ENCODE peak calls at places on chromosomes 1 and 21, in eight cellular contexts. R is astrocyte of the cerebellum, T is colonic mucosa, I is fibroblast of the aortic adventitia, X is cardiac muscle cell, P is HCT116, G is MM.1S, H is brain microvascular endothelial cell. B is an unnamed sample.

GRCh38 chr1:40612345-40612831 is 53.1 kb downstream of the RIMS3 start:
- DNase-seq in R (peak; percentile 45), T (peak; percentile 88), I (peak; percentile 73), X (peak; percentile 72), P (peak; percentile 48), G (peak; percentile 72), H (peak; percentile 56), B (peak; percentile 62)

GRCh38 chr1:10237157-10237539 is 26.8 kb downstream of the KIF1B start:
- DNase-seq in R (no peak), T (no peak), I (no peak), X (no peak), P (no peak), G (no peak), H (no peak), B (no peak)

GRCh38 chr21:36035381-36035791 is 24.9 kb downstream of the SETD4 start:
- DNase-seq in R (no peak), T (no peak), I (no peak), X (peak; percentile 92), P (no peak), G (no peak), H (no peak), B (no peak)

GRCh38 chr1:209527993-209528392 is 55.5 kb upstream of the CAMK1G start:
- DNase-seq in R (no peak), T (no peak), I (no peak), X (no peak), P (no peak), G (no peak), H (peak; percentile 14), B (no peak)

GRCh38 chr1:97014426-97014825 is 292.8 kb downstream of the PTBP2 start:
- DNase-seq in R (no peak), T (no peak), I (no peak), X (no peak), P (no peak), G (no peak), H (no peak), B (no peak)

GRCh38 chr1:47216278-47217059 is 15.6 kb downstream of the TAL1 start:
- DNase-seq in R (no peak), T (no peak), I (no peak), X (no peak), P (no peak), G (no peak), H (no peak), B (no peak)

GRCh38 chr1:44733365-44733764 is 2.4 kb upstream of the RNU5D-1 start:
- DNase-seq in R (no peak), T (no peak), I (peak; percentile 23), X (no peak), P (no peak), G (no peak), H (peak; percentile 37), B (peak; percentile 56)

GRCh38 chr1:210313046-210313445 is 15.7 kb upstream of the HHAT start:
- DNase-seq in R (no peak), T (no peak), I (no peak), X (no peak), P (no peak), G (no peak), H (no peak), B (no peak)

GRCh38 chr1:8661185-8662110 is 156.0 kb downstream of the RERE start:
- DNase-seq in R (peak; percentile 72), T (peak; percentile 35), I (peak; percentile 94), X (no peak), P (no peak), G (no peak), H (peak; percentile 94), B (peak; percentile 90)

GRCh38 chr1:62685431-62685859 is 2.7 kb downstream of the DOCK7 start:
- DNase-seq in R (no peak), T (no peak), I (peak; percentile 39), X (no peak), P (no peak), G (no peak), H (peak; percentile 47), B (no peak)

GRCh38 chr1:111973150-111973549 is 16.3 kb downstream of the KCND3 start:
- DNase-seq in R (no peak), T (no peak), I (no peak), X (no peak), P (no peak), G (no peak), H (no peak), B (no peak)

GRCh38 chr1:34127006-34128000 is 37.7 kb downstream of the CSMD2 start:
- DNase-seq in R (no peak), T (no peak), I (no peak), X (no peak), P (no peak), G (no peak), H (no peak), B (no peak)

GRCh38 chr1:245156041-245156735 is 1.4 kb downstream of the KIF26B start:
- DNase-seq in R (peak; percentile 49), T (peak; percentile 87), I (peak; percentile 71), X (peak; percentile 91), P (peak; percentile 52), G (peak; percentile 94), H (peak; percentile 71), B (peak; percentile 80)

GRCh38 chr1:184905601-184906322 is 68.5 kb downstream of the NIBAN1 start:
- DNase-seq in R (no peak), T (peak; percentile 61), I (peak; percentile 14), X (no peak), P (no peak), G (no peak), H (no peak), B (no peak)

GRCh38 chr1:184370850-184371249 is 16.0 kb upstream of the C1orf21 start:
- DNase-seq in R (no peak), T (no peak), I (no peak), X (no peak), P (no peak), G (no peak), H (no peak), B (no peak)

GRCh38 chr1:222288056-222288455 is 259.8 kb downstream of the HHIPL2 start:
- DNase-seq in R (no peak), T (no peak), I (peak; percentile 32), X (peak; percentile 1), P (peak; percentile 21), G (no peak), H (no peak), B (peak; percentile 15)

GRCh38 chr1:31760901-31761470 is 3.2 kb downstream of the ADGRB2 start:
- DNase-seq in R (no peak), T (peak; percentile 50), I (peak; percentile 42), X (peak; percentile 65), P (no peak), G (no peak), H (peak; percentile 56), B (peak; percentile 56)

GRCh38 chr1:94284481-94284880 is 47.1 kb upstream of the ARHGAP29 start:
- DNase-seq in R (peak; percentile 59), T (no peak), I (no peak), X (no peak), P (no peak), G (peak; percentile 38), H (peak; percentile 54), B (peak; percentile 69)

GRCh38 chr1:229693124-229693523 is 67.1 kb downstream of the URB2 start:
- DNase-seq in R (no peak), T (no peak), I (no peak), X (no peak), P (no peak), G (no peak), H (no peak), B (no peak)

GRCh38 chr1:80164150-80164549 is 1157.6 kb upstream of the ADGRL4 start:
- DNase-seq in R (no peak), T (no peak), I (peak; percentile 2), X (no peak), P (no peak), G (no peak), H (no peak), B (no peak)
- TF ChIP-seq CTCF in R (no peak), T (no peak), I (peak; percentile 18), X (no peak), P (no peak), G (no peak), H (no peak), B (no peak)

GRCh38 chr1:243487036-243487648 is 231.3 kb downstream of the SDCCAG8 start:
- DNase-seq in R (no peak), T (no peak), I (no peak), X (no peak), P (no peak), G (no peak), H (no peak), B (no peak)

GRCh38 chr1:243483952-243484351 is 228.1 kb downstream of the SDCCAG8 start:
- DNase-seq in R (no peak), T (no peak), I (no peak), X (no peak), P (no peak), G (no peak), H (no peak), B (no peak)

GRCh38 chr1:243481101-243481500 is 225.3 kb downstream of the SDCCAG8 start:
- DNase-seq in R (no peak), T (no peak), I (no peak), X (no peak), P (no peak), G (no peak), H (no peak), B (no peak)

GRCh38 chr1:243482237-243483022 is 226.6 kb downstream of the SDCCAG8 start:
- DNase-seq in R (no peak), T (no peak), I (peak; percentile 91), X (no peak), P (no peak), G (no peak), H (peak; percentile 71), B (peak; percentile 62)

DNA sequence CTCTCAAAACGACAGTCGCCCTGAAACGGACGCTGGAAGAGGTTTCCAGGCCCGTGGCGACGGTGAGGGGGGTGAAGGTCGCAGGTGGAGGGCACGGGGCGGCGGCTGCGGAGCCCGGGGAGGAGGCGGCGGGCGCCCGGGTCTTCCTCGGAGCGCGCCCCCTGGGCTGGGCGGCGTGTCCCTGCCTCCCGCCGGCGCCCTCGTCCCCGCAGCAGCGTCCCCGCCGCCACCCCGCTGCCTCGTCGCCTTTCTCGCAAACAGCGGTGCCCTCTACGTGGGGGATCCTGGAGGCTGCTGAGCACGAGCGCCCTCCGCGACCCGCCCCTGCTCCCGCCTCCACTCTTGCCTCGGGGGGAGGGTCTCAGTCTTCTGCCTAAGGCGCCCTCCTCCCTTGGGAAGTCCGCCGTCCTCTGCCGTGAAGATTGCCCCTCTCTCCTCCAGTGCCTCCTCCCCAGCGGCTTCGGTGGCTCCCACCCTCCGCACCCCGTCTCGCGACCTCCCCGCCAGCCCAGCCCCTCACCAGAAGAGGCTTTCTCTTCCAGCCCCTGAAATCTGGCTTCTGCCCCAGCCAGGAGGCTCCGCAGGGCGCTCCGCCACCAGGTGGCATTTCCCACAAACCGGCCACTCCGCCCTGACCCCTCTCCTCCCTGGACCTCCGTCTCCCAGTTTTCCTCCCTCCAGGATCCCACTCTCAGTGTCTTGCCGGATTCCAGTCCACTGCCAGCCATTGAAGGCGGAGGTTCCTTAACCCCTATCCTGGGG is 227.4 kb downstream of the SDCCAG8 start:
- DNase-seq in R (no peak), T (no peak), I (no peak), X (peak; percentile 43), P (no peak), G (no peak), H (no peak), B (no peak)
- TF ChIP-seq CTCF in R (peak; percentile 35), T (no peak), I (no peak), X (peak; percentile 10), P (no peak), G (no peak), H (peak; percentile 69), B (peak; percentile 47)

GRCh38 chr1:164790081-164790480 is 231.1 kb downstream of the PBX1 start:
- DNase-seq in R (no peak), T (no peak), I (no peak), X (no peak), P (no peak), G (no peak), H (no peak), B (no peak)
- TF ChIP-seq CTCF in R (no peak), T (no peak), I (no peak), X (no peak), P (no peak), G (no peak), H (no peak), B (no peak)

GRCh38 chr1:159821171-159821867 is 5.4 kb upstream of the SLAMF8 start:
- DNase-seq in R (no peak), T (no peak), I (peak; percentile 62), X (no peak), P (no peak), G (no peak), H (no peak), B (peak; percentile 59)
- TF ChIP-seq CTCF in R (no peak), T (no peak), I (peak; percentile 71), X (no peak), P (peak; percentile 27), G (no peak), H (no peak), B (peak; percentile 73)

B was measured in astrocyte of the spinal cord.